ENCODE peak calls at places on chromosome 13, in four cellular contexts. H is HAP-1, P is BE2C, Y is breast epithelium. N is an unnamed sample. For H3K4me1, the result is how much of the 10 kb centered on the place peaks cover.

GRCh38 chr13:91647361-91647970 is 249.0 kb downstream of the GPC5 start:
- DNase-seq in H (no peak), P (peak), Y (no peak), N (peak)

GRCh38 chr13:97266328-97266727 is 44.2 kb downstream of the MBNL2 start:
- DNase-seq in H (no peak), P (no peak), Y (no peak), N (no peak)

GRCh38 chr13:113806526-113806925 is 47.5 kb downstream of the TMEM255B start:
- DNase-seq in H (no peak), P (no peak), Y (no peak), N (no peak)

GRCh38 chr13:112943309-112944125 is 25.5 kb upstream of the MCF2L start:
- DNase-seq in H (peak), P (peak), Y (no peak), N (peak)

GRCh38 chr13:100573121-100573520 is 15.5 kb downstream of the GGACT start:
- DNase-seq in H (peak), P (peak), Y (peak), N (peak)

GRCh38 chr13:71685072-71685471 is 181.9 kb downstream of the DACH1 start:
- DNase-seq in H (peak), P (no peak), Y (no peak), N (no peak)

GRCh38 chr13:73177911-73178565 is 119.2 kb downstream of the KLF5 start:
- DNase-seq in H (no peak), P (no peak), Y (no peak), N (no peak)

GRCh38 chr13:90293793-90294361 is 1053.6 kb upstream of the MIR17HG start:
- DNase-seq in H (no peak), P (no peak), Y (no peak), N (no peak)

GRCh38 chr13:112679381-112679780 is 10.5 kb upstream of the ATP11A start:
- DNase-seq in H (no peak), P (no peak), Y (no peak), N (no peak)

GRCh38 chr13:51585696-51586095 is 1.4 kb downstream of the WDFY2 start:
- DNase-seq in H (no peak), P (no peak), Y (no peak), N (no peak)

GRCh38 chr13:76816394-76816793 is 69.8 kb downstream of the KCTD12 start:
- DNase-seq in H (no peak), P (no peak), Y (no peak), N (no peak)

GRCh38 chr13:51542358-51542972 is 41.8 kb upstream of the WDFY2 start:
- DNase-seq in H (no peak), P (peak), Y (no peak), N (no peak)

GRCh38 chr13:75139291-75139690 is 342.7 kb downstream of the TBC1D4 start:
- DNase-seq in H (no peak), P (no peak), Y (no peak), N (no peak)
- H3K4me1 ChIP-seq in H (under half), P (under half), Y (under half), N (under half)

DNA sequence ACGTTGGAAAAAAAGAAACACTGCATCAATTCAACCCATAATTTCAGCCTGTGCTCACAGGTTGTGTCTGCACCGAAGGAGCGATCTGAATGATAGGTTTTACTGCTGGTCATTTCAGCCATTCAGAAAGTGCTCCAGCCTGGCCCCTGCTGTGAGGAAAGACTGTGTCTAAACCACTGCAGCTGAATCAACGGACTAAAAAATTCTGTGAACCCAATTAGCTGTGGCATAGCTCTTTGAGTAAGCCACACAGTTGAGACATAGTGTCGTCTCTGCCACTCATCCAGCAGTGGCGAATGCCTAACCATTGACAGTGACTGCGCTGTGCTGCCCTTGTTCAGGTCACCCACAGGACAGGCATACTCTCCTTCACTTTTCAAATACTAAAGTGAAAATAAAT is 179.8 kb downstream of the COG6 start:
- DNase-seq in H (no peak), P (no peak), Y (no peak), N (no peak)
- H3K4me3 ChIP-seq in H (no peak), P (no peak), Y (no peak), N (no peak)

GRCh38 chr13:46600943-46601311 is 48.0 kb downstream of the LRCH1 start:
- DNase-seq in H (no peak), P (no peak), Y (no peak), N (no peak)
- H3K4me1 ChIP-seq in H (under half), P (under half), Y (under half), N (half or more)

GRCh38 chr13:41457589-41458186 is 338 bp downstream of the RGCC start:
- DNase-seq in H (no peak), P (no peak), Y (no peak), N (peak)

GRCh38 chr13:41458187-41458938 is 1.0 kb downstream of the RGCC start:
- DNase-seq in H (no peak), P (peak), Y (no peak), N (peak)

GRCh38 chr13:41455725-41456419 is 1.5 kb upstream of the RGCC start:
- DNase-seq in H (no peak), P (no peak), Y (no peak), N (no peak)

GRCh38 chr13:41458939-41459753 is 1.8 kb downstream of the RGCC start:
- DNase-seq in H (no peak), P (no peak), Y (peak), N (peak)

GRCh38 chr13:41456768-41457588 is at the start of gene RGCC:
- DNase-seq in H (peak), P (peak), Y (peak), N (peak)
- H3K4me3 ChIP-seq in H (peak), P (peak), Y (peak), N (peak)

GRCh38 chr13:50384724-50385123 is 369.5 kb downstream of the KCNRG start:
- DNase-seq in H (no peak), P (no peak), Y (no peak), N (no peak)

GRCh38 chr13:50379584-50379983 is 364.3 kb downstream of the KCNRG start:
- DNase-seq in H (no peak), P (no peak), Y (no peak), N (no peak)

GRCh38 chr13:50380905-50381304 is 365.7 kb downstream of the KCNRG start:
- DNase-seq in H (no peak), P (no peak), Y (no peak), N (no peak)

GRCh38 chr13:50382951-50383350 is 367.7 kb downstream of the KCNRG start:
- DNase-seq in H (no peak), P (no peak), Y (no peak), N (no peak)

GRCh38 chr13:50382511-50382910 is 367.3 kb downstream of the KCNRG start:
- DNase-seq in H (no peak), P (no peak), Y (no peak), N (no peak)
- H3K4me1 ChIP-seq in H (under half), P (under half), Y (under half), N (under half)

GRCh38 chr13:43880930-43881329 is 1.2 kb downstream of the LACC1 start:
- DNase-seq in H (no peak), P (no peak), Y (no peak), N (no peak)

GRCh38 chr13:43881580-43881979 is 1.9 kb downstream of the LACC1 start:
- DNase-seq in H (no peak), P (no peak), Y (no peak), N (no peak)

GRCh38 chr13:43878897-43879322 is 630 bp downstream of the CCDC122 start:
- DNase-seq in H (no peak), P (no peak), Y (peak), N (peak)

GRCh38 chr13:43879323-43880181 is at the start of the genes CCDC122 and LACC1:
- DNase-seq in H (peak), P (peak), Y (peak), N (peak)

DNA sequence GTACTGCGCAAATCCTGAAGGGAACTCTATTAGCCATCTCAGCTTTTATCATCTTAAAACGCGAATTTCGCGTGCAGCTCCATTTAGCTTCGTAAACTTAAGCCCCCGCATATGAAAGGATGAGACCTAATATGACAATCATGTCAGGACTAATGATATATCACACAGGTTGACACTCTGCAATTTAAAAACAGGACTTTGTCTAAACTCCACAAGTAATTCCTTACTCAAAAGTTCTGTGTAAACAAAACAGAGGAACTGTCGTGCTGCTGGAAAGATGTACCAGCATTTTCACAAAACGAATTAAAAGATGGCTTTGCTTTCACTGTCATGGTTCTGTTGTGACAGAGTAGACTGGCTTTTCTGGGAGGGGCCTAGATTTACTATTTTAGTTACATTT is 747 bp downstream of the LACC1 start:
- DNase-seq in H (no peak), P (no peak), Y (no peak), N (no peak)
- H3K4me3 ChIP-seq in H (no peak), P (no peak), Y (peak), N (peak)